ENCODE peak calls at places on chromosome 11, in six cellular contexts. Q is thoracic aorta, K is transverse colon, R is mucosa of descending colon, D is neural progenitor cell, I is suprapubic skin. Z is an unnamed sample.

GRCh38 chr11:45154276-45154675 is 7.8 kb downstream of the PRDM11 start:
- DNase-seq in D (no peak), K (no peak), Q (no peak), I (no peak), R (no peak), Z (no peak)

GRCh38 chr11:66112041-66112491 is 42.0 kb downstream of the PACS1 start:
- DNase-seq in I (no peak), K (no peak), R (no peak), D (no peak), Q (no peak), Z (no peak)

GRCh38 chr11:127334466-127334865 is 333.9 kb upstream of the KIRREL3 start:
- DNase-seq in K (no peak), I (no peak), D (no peak), R (no peak), Q (no peak), Z (no peak)

GRCh38 chr11:12377106-12377823 is at the start of gene PARVA:
- DNase-seq in Q (no peak), R (peak; percentile 79), D (peak; percentile 93), I (peak; percentile 81), K (peak; percentile 76), Z (peak; percentile 88)

GRCh38 chr11:16403851-16404250 is 47.5 kb upstream of the SOX6 start:
- DNase-seq in R (no peak), Q (no peak), D (no peak), I (no peak), K (no peak), Z (no peak)

GRCh38 chr11:83151274-83151977 is 5.5 kb upstream of the PCF11 start:
- DNase-seq in K (peak; percentile 68), D (no peak), I (no peak), R (no peak), Q (no peak), Z (peak; percentile 49)

GRCh38 chr11:86795962-86796361 is 4.4 kb upstream of the PRSS23 start:
- DNase-seq in K (no peak), D (no peak), R (no peak), I (no peak), Q (no peak), Z (no peak)

GRCh38 chr11:63961608-63962412 is 12.6 kb upstream of the COX8A start:
- DNase-seq in Q (no peak), I (no peak), R (no peak), K (peak; percentile 20), D (peak; percentile 29), Z (peak; percentile 31)

GRCh38 chr11:19938051-19938856 is 222.0 kb downstream of the DBX1 start:
- DNase-seq in K (peak; percentile 49), D (peak; percentile 74), R (no peak), I (no peak), Q (no peak), Z (peak; percentile 74)

GRCh38 chr11:44941286-44942021 is 9.2 kb downstream of the TP53I11 start:
- DNase-seq in D (no peak), I (no peak), Q (no peak), K (no peak), R (no peak), Z (no peak)

GRCh38 chr11:64862914-64863313 is 15.5 kb downstream of the EHD1 start:
- DNase-seq in I (no peak), K (no peak), Q (no peak), R (no peak), D (no peak), Z (no peak)

GRCh38 chr11:29432719-29433325 is 584.0 kb downstream of the KCNA4 start:
- DNase-seq in R (no peak), D (peak; percentile 24), Q (no peak), I (no peak), K (no peak), Z (peak; percentile 30)

GRCh38 chr11:12163181-12163841 is 52.9 kb downstream of the MICAL2 start:
- DNase-seq in D (no peak), Q (peak; percentile 51), I (no peak), R (no peak), K (peak; percentile 66), Z (peak; percentile 55)

GRCh38 chr11:94735907-94736306 is 32.2 kb upstream of the AMOTL1 start:
- DNase-seq in Q (no peak), D (no peak), I (no peak), R (no peak), K (no peak), Z (no peak)

GRCh38 chr11:100827934-100828661 is 141.0 kb downstream of the ARHGAP42 start:
- DNase-seq in D (peak; percentile 54), Q (no peak), K (no peak), R (no peak), I (no peak), Z (peak; percentile 68)

GRCh38 chr11:132674161-132674560 is 858.1 kb downstream of the OPCML start:
- DNase-seq in I (no peak), R (no peak), Q (no peak), D (no peak), K (no peak), Z (no peak)

GRCh38 chr11:68660066-68660810 is 24.1 kb upstream of the GAL start:
- DNase-seq in D (no peak), R (no peak), K (no peak), I (no peak), Q (no peak), Z (no peak)

GRCh38 chr11:94588366-94588952 is 21.3 kb downstream of the PIWIL4 start:
- DNase-seq in R (no peak), K (no peak), Q (no peak), D (no peak), I (no peak), Z (peak; percentile 13)

GRCh38 chr11:117868815-117869642 is 7.4 kb downstream of the FXYD6 start:
- DNase-seq in D (no peak), Q (no peak), R (no peak), K (no peak), I (no peak), Z (no peak)

GRCh38 chr11:117950999-117951961 is 22.1 kb upstream of the TMPRSS13 start:
- DNase-seq in Q (no peak), I (no peak), R (peak; percentile 64), D (no peak), K (peak; percentile 22), Z (no peak)

GRCh38 chr11:106076421-106076922 is 675 bp downstream of the KBTBD3 start:
- DNase-seq in Q (no peak), D (peak; percentile 12), K (peak; percentile 12), I (no peak), R (no peak), Z (peak; percentile 21)

GRCh38 chr11:69280994-69281393 is 13.0 kb upstream of the MYEOV start:
- DNase-seq in I (peak; percentile 71), R (peak; percentile 39), Q (no peak), K (no peak), D (no peak), Z (peak; percentile 48)

GRCh38 chr11:32792948-32793475 is 1.4 kb downstream of the CCDC73 start:
- DNase-seq in R (no peak), Q (no peak), K (peak; percentile 69), I (no peak), D (peak; percentile 57), Z (peak; percentile 66)

GRCh38 chr11:122714484-122714883 is 59.0 kb downstream of the UBASH3B start:
- DNase-seq in I (no peak), Q (no peak), D (no peak), K (no peak), R (no peak), Z (no peak)

DNA sequence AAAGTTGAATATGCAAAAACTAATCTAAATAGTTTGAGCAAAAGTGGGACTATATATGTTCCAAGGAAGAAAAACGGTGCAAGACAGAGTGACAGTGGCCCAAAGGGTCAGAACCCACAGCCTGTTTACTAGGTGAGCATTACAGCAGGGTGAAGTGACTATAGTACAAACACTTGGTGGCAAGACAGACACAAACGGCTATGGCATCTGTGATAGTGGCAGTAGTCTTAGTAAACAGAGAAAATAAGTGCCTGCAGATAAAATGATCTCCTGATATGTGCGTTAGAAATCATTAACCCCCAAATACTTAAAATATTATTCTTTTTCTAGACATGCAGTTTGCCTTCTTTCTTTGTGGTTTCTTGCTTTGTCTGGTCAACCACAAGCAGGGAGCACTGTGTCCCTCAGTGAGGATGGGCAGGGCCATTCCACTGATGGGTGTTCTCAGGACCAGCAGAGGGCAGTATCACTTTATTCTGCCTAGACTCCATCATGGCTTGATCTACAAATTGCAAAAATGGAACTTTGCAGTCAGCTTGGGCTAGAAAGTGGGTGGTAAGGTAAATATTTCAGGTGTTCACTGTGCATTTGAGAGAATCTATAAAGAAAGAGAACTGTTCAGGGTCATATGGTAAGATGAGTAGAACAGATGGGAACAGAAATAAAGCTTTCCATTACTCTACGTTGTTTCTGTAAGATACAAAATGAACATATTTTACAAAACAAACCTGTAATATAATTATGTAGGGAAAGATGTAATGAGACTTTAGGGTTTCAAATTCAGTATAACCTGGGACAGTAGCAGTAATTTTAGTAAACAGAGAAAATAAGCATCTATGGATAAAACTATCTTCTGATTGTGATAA is 198.2 kb downstream of the SWAP70 start:
- DNase-seq in R (no peak), K (peak; percentile 57), D (peak; percentile 83), Q (no peak), I (no peak), Z (peak; percentile 68)
- H3K4me1 ChIP-seq in R (no peaks in the 10 kb centered on the region), K (peaks cover 5% of the 10 kb centered on the region), D (peaks cover 23% of the 10 kb centered on the region), Q (no peaks in the 10 kb centered on the region), I (no peaks in the 10 kb centered on the region), Z (peaks cover 13% of the 10 kb centered on the region)

DNA sequence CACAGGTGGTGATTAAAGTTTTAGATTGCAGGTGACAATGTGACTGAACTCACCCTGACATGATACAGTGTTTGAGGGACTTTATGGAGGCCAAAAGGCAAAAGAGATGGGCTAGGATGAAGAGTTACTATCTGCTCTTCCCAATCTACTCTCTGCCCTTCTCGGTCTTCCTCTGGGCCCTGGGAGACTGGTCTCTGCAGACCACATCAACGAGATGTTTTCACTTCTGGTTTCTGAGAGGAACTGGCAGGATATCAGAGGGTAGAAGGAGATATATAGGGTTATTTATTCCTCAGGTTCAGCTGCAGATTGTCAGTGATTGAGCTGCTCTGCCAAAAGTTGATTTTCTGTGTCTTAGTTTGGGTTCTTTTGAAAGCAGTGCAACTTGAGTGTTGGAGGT is 32.4 kb upstream of the CD44 start:
- DNase-seq in Q (no peak), D (no peak), K (no peak), R (no peak), I (no peak), Z (no peak)
- H3K4me3 ChIP-seq in Q (no peak overlapping the region), D (no peak overlapping the region), K (no peak overlapping the region), R (no peak overlapping the region), I (no peak overlapping the region), Z (no peak overlapping the region)

GRCh38 chr11:24478718-24479117 is 18.1 kb upstream of the LUZP2 start:
- DNase-seq in Q (no peak), R (no peak), K (no peak), I (no peak), D (no peak), Z (no peak)
- TF ChIP-seq CTCF in Q (no peak), R (no peak), K (no peak), I (no peak), D (no peak), Z (no peak)

DNA sequence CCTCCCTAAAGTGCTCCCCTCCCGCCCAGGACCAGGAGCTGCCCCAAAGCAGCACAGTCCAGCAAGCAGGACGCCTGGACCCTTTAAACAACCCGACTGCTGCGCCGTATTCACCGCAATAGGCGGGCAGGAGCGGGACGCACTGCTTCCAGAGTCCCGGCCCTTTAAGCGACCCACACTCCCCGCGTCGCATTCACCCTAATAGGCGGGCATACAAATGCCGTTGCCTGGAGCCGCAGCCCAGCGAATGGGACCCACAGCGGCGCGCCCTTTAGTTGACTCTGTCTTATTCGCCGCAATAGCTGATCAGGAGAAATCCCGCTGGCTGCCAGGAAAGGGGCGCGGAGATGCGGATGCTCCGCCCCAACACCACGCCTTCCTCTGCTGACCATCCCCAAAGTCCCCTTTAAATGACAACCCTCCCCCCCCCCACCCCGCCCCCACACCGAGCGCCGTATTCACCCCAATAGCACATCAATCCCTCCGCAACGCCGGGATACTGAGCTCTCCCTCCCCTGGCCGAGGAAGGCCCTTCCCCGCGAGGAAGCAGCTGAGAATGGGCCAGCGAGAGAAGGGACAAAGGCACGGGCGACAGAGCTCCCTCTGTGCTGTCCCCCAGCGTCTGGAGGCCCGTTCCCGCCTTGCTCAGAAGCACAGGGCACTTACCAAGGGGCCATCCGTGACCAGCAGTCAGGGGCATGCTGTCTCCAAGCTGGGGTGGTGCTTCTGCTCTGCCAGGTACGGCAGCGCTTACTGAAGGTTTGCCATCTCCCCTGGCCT is 4.7 kb downstream of the OSBPL5 start:
- DNase-seq in R (peak; percentile 86), Q (peak; percentile 76), K (peak; percentile 84), I (peak; percentile 92), D (peak; percentile 99), Z (peak; percentile 90)
- H3K4me1 ChIP-seq in R (peaks cover 21% of the 10 kb centered on the region), Q (peaks cover 35% of the 10 kb centered on the region), K (peaks cover 56% of the 10 kb centered on the region), I (peaks cover 96% of the 10 kb centered on the region), D (peaks cover 43% of the 10 kb centered on the region), Z (peaks cover 25% of the 10 kb centered on the region)